ENCODE peak calls at places on chromosomes 1 and 21, in seven cellular contexts. C is H9, T is mesendoderm, B is IMR-90, M is trophoblast cell, K is neuronal stem cell, E is H1. J is an unnamed sample.

GRCh38 chr1:207393610-207394009 is 60.5 kb upstream of the CR2 start:
- DNase-seq in B (peak; percentile 91), C (no peak), M (peak; percentile 69), T (no peak), E (no peak), K (no peak), J (peak; percentile 78)

GRCh38 chr1:207935166-207935583 is 24.2 kb upstream of the CD34 start:
- DNase-seq in K (no peak), C (no peak), B (no peak), M (no peak), T (no peak), E (no peak), J (no peak)

GRCh38 chr1:101128211-101128727 is 102.7 kb upstream of the DPH5 start:
- DNase-seq in T (peak; percentile 33), M (no peak), E (no peak), K (no peak), C (no peak), B (no peak), J (no peak)

GRCh38 chr1:217526636-217527035 is 104.3 kb downstream of the GPATCH2 start:
- DNase-seq in M (no peak), B (no peak), C (no peak), E (no peak), K (no peak), T (peak; percentile 3), J (no peak)

GRCh38 chr1:172089768-172090510 is 248.6 kb downstream of the DNM3 start:
- DNase-seq in E (peak; percentile 61), K (peak; percentile 14), T (peak; percentile 74), M (peak; percentile 33), C (peak; percentile 69), B (peak; percentile 40), J (peak; percentile 51)

GRCh38 chr1:87449348-87449963 is 120.8 kb downstream of the LMO4 start:
- DNase-seq in K (no peak), B (peak; percentile 7), E (no peak), T (no peak), C (no peak), M (peak; percentile 66), J (no peak)

GRCh38 chr1:227396539-227397355 is 78.5 kb upstream of the CDC42BPA start:
- DNase-seq in T (no peak), K (no peak), B (no peak), M (peak; percentile 7), C (no peak), E (no peak), J (no peak)

GRCh38 chr1:44672254-44672955 is 1.9 kb downstream of the TMEM53 start:
- DNase-seq in M (no peak), K (no peak), E (no peak), C (peak; percentile 73), B (peak; percentile 44), T (peak; percentile 89), J (peak; percentile 63)

GRCh38 chr1:177975588-177976495 is 6.0 kb upstream of the SEC16B start:
- DNase-seq in B (peak; percentile 88), E (no peak), T (peak; percentile 72), C (no peak), K (no peak), M (no peak), J (peak; percentile 11)

GRCh38 chr1:223189903-223190724 is 47.1 kb upstream of the TLR5 start:
- DNase-seq in K (no peak), C (no peak), T (no peak), M (no peak), E (peak; percentile 17), B (peak; percentile 31), J (no peak)

GRCh38 chr1:11839727-11840705 is 7.6 kb downstream of the NPPA start:
- DNase-seq in B (no peak), E (no peak), C (no peak), M (no peak), T (no peak), K (no peak), J (no peak)

GRCh38 chr1:225539575-225539974 is 111.7 kb upstream of the LBR start:
- DNase-seq in T (no peak), K (no peak), B (no peak), E (no peak), C (no peak), M (no peak), J (no peak)

GRCh38 chr1:48870596-48870995 is 93.9 kb upstream of the BEND5 start:
- DNase-seq in K (no peak), T (peak; percentile 88), B (no peak), E (no peak), C (no peak), M (no peak), J (no peak)

GRCh38 chr21:41189147-41189538 is 21.2 kb downstream of the BACE2 start:
- DNase-seq in C (no peak), K (no peak), M (no peak), T (no peak), B (no peak), E (no peak), J (no peak)

GRCh38 chr1:11924334-11925195 is 1.7 kb downstream of the KIAA2013 start:
- DNase-seq in E (no peak), B (no peak), M (no peak), C (no peak), K (no peak), T (no peak), J (no peak)

GRCh38 chr1:8962812-8963669 is 17.4 kb downstream of the CA6 start:
- DNase-seq in K (no peak), M (peak; percentile 16), T (peak; percentile 94), C (peak; percentile 90), E (peak; percentile 76), B (no peak), J (peak; percentile 53)

GRCh38 chr1:119920104-119920968 is 24.0 kb upstream of the ADAM30 start:
- DNase-seq in C (no peak), B (no peak), K (no peak), E (no peak), T (peak; percentile 83), M (no peak), J (no peak)

GRCh38 chr1:230855886-230856285 is 12.4 kb downstream of the C1orf198 start:
- DNase-seq in K (no peak), M (no peak), T (peak; percentile 40), C (no peak), B (peak; percentile 58), E (no peak), J (no peak)

GRCh38 chr1:181139631-181140051 is 51.1 kb downstream of the IER5 start:
- DNase-seq in E (no peak), T (no peak), M (no peak), K (no peak), B (peak; percentile 73), C (no peak), J (peak; percentile 42)

DNA sequence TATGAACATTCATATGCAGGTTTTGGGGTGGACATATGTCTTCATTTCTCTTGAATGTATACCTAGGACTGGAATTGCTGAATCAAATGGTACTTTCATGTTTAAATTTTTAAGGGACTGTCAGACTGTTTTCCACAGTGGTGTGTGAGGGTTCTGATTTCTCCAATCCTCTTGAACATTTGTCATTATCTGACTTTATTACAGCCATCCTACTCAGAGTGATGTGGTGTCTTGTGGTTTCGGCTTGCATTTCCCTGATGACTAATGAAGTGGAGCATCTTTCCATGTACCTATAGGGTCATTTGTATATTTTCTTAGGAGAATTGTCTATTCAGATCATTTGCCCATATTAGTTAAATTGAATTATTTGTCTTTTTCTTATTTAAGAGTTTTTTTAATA is 35.4 kb upstream of the ZNF281 start:
- DNase-seq in T (no peak), B (peak; percentile 74), E (no peak), M (no peak), K (no peak), C (no peak), J (peak; percentile 67)
- H4K8ac ChIP-seq in T (no peak overlapping the region), B (no peak overlapping the region), E (no peak overlapping the region), M (no peak overlapping the region), K (no peak overlapping the region), C (no peak overlapping the region), J (no peak overlapping the region)

GRCh38 chr1:21291184-21291583 is 921 bp upstream of the ECE1 start:
- DNase-seq in E (no peak), B (no peak), M (no peak), C (no peak), K (no peak), T (no peak), J (no peak)

GRCh38 chr1:21292991-21293536 is 2.8 kb upstream of the ECE1 start:
- DNase-seq in M (no peak), B (no peak), T (no peak), K (no peak), E (no peak), C (no peak), J (no peak)

GRCh38 chr1:21291964-21292363 is 1.7 kb upstream of the ECE1 start:
- DNase-seq in T (no peak), M (no peak), B (no peak), E (no peak), C (no peak), K (no peak), J (no peak)

GRCh38 chr1:21293537-21294265 is 3.4 kb upstream of the ECE1 start:
- DNase-seq in K (no peak), T (no peak), C (no peak), E (no peak), M (no peak), B (no peak), J (no peak)

DNA sequence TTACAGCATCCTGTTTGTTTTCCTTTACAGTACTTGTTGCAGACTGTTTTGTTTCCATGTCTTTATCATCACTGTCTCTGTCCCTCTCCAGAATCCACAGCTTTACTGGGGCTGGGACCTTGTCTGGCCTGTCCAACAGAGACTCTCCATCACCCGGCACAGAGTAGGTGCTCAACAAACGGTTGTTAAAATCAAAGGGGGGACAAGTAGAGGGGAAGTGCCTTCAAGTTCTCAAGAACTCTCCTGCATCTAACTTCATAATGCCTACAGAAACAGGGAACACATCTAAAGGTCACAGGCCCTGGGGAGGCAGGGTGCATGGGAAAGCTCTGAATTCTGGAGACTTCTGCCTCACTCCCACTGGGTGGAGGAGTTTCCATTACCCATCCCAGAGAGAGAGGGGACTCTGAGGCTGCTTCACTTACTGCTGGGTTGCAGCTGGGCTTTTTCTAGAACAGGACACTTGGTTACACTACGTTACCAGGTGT is 2.3 kb upstream of the ECE1 start:
- DNase-seq in K (no peak), T (no peak), C (no peak), E (no peak), M (no peak), B (no peak), J (peak; percentile 52)
- H2AK5ac ChIP-seq in K (no peak overlapping the region), T (no peak overlapping the region), C (no peak overlapping the region), E (no peak overlapping the region), M (no peak overlapping the region), B (peak overlapping the region; percentile 12), J (no peak overlapping the region)

DNA sequence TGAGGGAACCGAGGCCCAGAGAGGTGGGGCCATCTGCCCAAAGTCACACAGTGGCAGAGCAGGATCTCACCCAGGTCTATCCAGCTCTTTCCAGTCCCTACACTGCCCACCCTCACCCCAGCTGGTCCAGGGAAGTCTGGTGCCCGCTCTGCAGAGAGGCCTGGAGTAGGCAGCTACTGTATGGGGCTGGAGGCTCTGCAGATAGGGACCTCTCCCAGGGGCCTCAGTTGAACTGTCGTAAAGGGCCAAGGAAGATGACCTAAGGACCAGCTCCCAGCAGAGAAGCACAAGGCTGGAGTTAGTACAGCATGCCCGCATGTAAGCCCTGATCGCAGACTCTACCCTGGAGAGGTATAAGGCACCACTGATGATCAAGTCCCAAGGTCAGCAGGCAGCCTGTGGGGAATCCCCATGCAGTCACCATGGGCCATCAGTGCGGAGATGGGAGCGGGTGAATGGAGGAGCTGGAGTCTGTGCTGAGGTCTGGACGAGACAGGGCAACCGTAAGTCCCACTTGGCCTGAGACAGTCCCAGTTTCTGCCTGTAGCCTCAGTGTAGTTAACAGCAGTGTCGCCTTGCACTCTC is 320.2 kb downstream of the MATN1 start:
- DNase-seq in T (no peak), E (no peak), M (no peak), K (no peak), C (no peak), B (no peak), J (no peak)
- H3K23ac ChIP-seq in T (no peak overlapping the region), E (no peak overlapping the region), M (no peak overlapping the region), K (no peak overlapping the region), C (no peak overlapping the region), B (no peak overlapping the region), J (no peak overlapping the region)

GRCh38 chr1:168570652-168571051 is 5.8 kb upstream of the XCL1 start:
- DNase-seq in T (no peak), M (no peak), K (no peak), E (no peak), B (no peak), C (no peak), J (no peak)
- H4K8ac ChIP-seq in T (no peak overlapping the region), M (no peak overlapping the region), K (no peak overlapping the region), E (no peak overlapping the region), B (no peak overlapping the region), C (no peak overlapping the region), J (no peak overlapping the region)

J was measured in mesenchymal stem cell.